ENCODE peak calls at places on chromosomes 11 and 22, in ten cellular contexts. S, Z, O, U, P, H, J, I, T and V are unnamed samples. For H3K4me1 and H3K27me3, the result is how much of the 10 kb centered on the place peaks cover.

GRCh38 chr22:50032109-50032871 is 19.7 kb upstream of the IL17REL start:
- DNase-seq in S (no peak), Z (no peak), O (no peak), U (no peak), P (no peak), H (no peak), J (no peak), I (no peak), T (no peak), V (no peak)

GRCh38 chr11:16605440-16605970 is 132.9 kb upstream of the C11orf58 start:
- DNase-seq in S (no peak), Z (peak), O (no peak), U (peak), P (peak), H (peak), J (peak), I (peak), T (peak), V (peak)

GRCh38 chr11:2579315-2580060 is 120.3 kb downstream of the KCNQ1OT1 start:
- DNase-seq in S (peak), Z (peak), O (no peak), U (peak), P (no peak), H (no peak), J (no peak), I (no peak), T (no peak), V (peak)

GRCh38 chr11:132093861-132094260 is 723.4 kb downstream of the NTM start:
- DNase-seq in S (no peak), Z (no peak), O (no peak), U (no peak), P (no peak), H (no peak), J (no peak), I (no peak), T (no peak), V (no peak)

GRCh38 chr22:37329239-37330140 is 47.2 kb downstream of the CYTH4 start:
- DNase-seq in S (no peak), Z (peak), O (no peak), U (no peak), P (no peak), H (no peak), J (peak), I (peak), T (peak), V (no peak)

GRCh38 chr11:102630598-102631448 is 5.7 kb upstream of the MMP20 start:
- DNase-seq in S (no peak), Z (no peak), O (no peak), U (no peak), P (no peak), H (no peak), J (peak), I (no peak), T (no peak), V (no peak)

GRCh38 chr22:33796494-33796893 is 123.8 kb downstream of the LARGE1 start:
- DNase-seq in S (no peak), Z (no peak), O (no peak), U (no peak), P (no peak), H (no peak), J (no peak), I (no peak), T (no peak), V (no peak)

GRCh38 chr11:117221775-117222517 is 9.9 kb downstream of the PCSK7 start:
- DNase-seq in S (peak), Z (no peak), O (no peak), U (peak), P (peak), H (no peak), J (peak), I (peak), T (peak), V (peak)

GRCh38 chr11:70737816-70738630 is 339.7 kb downstream of the CTTN start:
- DNase-seq in S (no peak), Z (no peak), O (no peak), U (no peak), P (no peak), H (no peak), J (no peak), I (no peak), T (no peak), V (no peak)

GRCh38 chr11:68261749-68262543 is 9.8 kb downstream of the C11orf24 start:
- DNase-seq in S (no peak), Z (no peak), O (no peak), U (no peak), P (no peak), H (no peak), J (no peak), I (no peak), T (no peak), V (no peak)

GRCh38 chr11:69127091-69127850 is 28.5 kb upstream of the SMIM38 start:
- DNase-seq in S (no peak), Z (no peak), O (no peak), U (peak), P (no peak), H (no peak), J (no peak), I (no peak), T (no peak), V (peak)

GRCh38 chr11:6695377-6695776 is 12.2 kb upstream of the MRPL17 start:
- DNase-seq in S (no peak), Z (no peak), O (no peak), U (no peak), P (no peak), H (no peak), J (peak), I (peak), T (peak), V (peak)

GRCh38 chr22:37259540-37260029 is 15.5 kb upstream of the RAC2 start:
- DNase-seq in S (no peak), Z (peak), O (peak), U (no peak), P (no peak), H (no peak), J (peak), I (peak), T (peak), V (no peak)

GRCh38 chr11:65493367-65494176 is 5.3 kb upstream of the MALAT1 start:
- DNase-seq in S (peak), Z (peak), O (no peak), U (peak), P (peak), H (peak), J (peak), I (peak), T (peak), V (peak)

GRCh38 chr11:77088236-77089003 is 14.2 kb upstream of the OMP start:
- DNase-seq in S (peak), Z (no peak), O (no peak), U (no peak), P (peak), H (no peak), J (no peak), I (no peak), T (no peak), V (no peak)

GRCh38 chr11:113632981-113633380 is 73.1 kb downstream of the TMPRSS5 start:
- DNase-seq in S (no peak), Z (no peak), O (no peak), U (no peak), P (no peak), H (peak), J (no peak), I (peak), T (no peak), V (no peak)

GRCh38 chr22:45272498-45272897 is 12.3 kb upstream of the UPK3A start:
- DNase-seq in S (no peak), Z (no peak), O (no peak), U (no peak), P (no peak), H (no peak), J (no peak), I (no peak), T (no peak), V (no peak)

GRCh38 chr11:46669606-46670243 is 30.7 kb downstream of the ARHGAP1 start:
- DNase-seq in S (no peak), Z (peak), O (no peak), U (no peak), P (no peak), H (no peak), J (no peak), I (no peak), T (no peak), V (no peak)

GRCh38 chr22:45819305-45819704 is 147.7 kb downstream of the ATXN10 start:
- DNase-seq in S (no peak), Z (no peak), O (no peak), U (no peak), P (no peak), H (no peak), J (no peak), I (no peak), T (no peak), V (no peak)

GRCh38 chr22:19097518-19097917 is 24.7 kb downstream of the DGCR2 start:
- DNase-seq in S (no peak), Z (no peak), O (no peak), U (peak), P (no peak), H (no peak), J (no peak), I (no peak), T (no peak), V (no peak)
- H3K27ac ChIP-seq in S (no peak), Z (no peak), O (no peak), U (peak), P (no peak), H (no peak), J (no peak), I (no peak), T (no peak), V (no peak)

GRCh38 chr11:61335355-61335710 is 2.3 kb downstream of the TKFC start:
- DNase-seq in S (no peak), Z (no peak), O (no peak), U (no peak), P (no peak), H (no peak), J (no peak), I (no peak), T (no peak), V (no peak)
- H3K4me1 ChIP-seq in S (under half), Z (under half), O (under half), U (half or more), P (under half), H (under half), J (under half), I (under half), T (under half), V (under half)

DNA sequence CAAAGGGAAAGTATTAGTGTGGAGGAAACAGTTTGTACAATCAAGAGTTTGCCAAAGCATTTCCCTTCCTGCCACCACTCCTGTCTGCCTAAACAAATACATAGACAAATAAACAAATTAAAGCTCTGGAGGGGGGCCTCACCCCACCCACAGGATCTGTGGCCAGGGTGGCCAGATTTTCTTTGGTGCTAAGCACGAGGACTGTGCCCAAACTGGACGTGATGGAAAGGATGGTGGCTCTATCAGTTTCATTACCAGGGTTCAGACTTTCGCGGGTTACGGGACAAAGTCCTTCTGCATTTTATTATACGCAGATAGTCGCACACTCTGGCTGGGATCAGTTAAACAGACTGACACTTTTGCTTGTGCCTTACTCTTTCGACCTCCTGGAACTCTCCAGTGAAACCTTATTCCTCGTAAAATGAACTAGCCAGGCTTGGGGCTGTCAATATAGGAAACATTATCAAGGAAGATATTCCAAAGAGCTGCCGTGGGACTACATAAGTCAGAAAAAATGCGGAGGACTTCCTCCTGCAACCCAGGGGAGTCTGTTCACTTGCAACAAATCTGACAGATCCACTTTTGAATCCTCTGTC is 11.2 kb downstream of the BARX2 start:
- DNase-seq in S (no peak), Z (no peak), O (no peak), U (no peak), P (peak), H (no peak), J (no peak), I (peak), T (no peak), V (no peak)
- H3K27me3 ChIP-seq in S (half or more), Z (under half), O (under half), U (under half), P (under half), H (under half), J (under half), I (half or more), T (under half), V (half or more)

DNA sequence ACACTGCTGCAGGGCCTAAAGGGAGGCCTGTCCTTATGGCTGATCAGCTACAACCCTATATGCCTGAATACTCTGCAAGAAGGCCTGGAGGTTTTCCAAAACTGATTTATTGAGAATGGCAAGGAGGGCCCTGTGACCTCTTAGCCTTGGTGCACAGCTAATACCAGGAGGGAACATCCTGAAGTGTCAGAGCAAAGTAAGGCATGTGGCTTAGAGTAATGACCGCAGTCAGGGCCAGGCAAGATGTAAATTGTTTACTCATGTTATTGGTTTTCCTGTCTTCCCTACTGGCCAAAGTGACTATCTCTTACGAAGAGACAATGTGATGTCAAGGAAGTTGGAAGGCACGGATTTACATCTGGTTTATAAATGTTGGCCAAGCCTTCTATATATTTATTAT is 31.1 kb downstream of the GAB2 start:
- DNase-seq in S (no peak), Z (no peak), O (no peak), U (no peak), P (no peak), H (no peak), J (no peak), I (no peak), T (no peak), V (no peak)
- H3K27ac ChIP-seq in S (no peak), Z (no peak), O (no peak), U (no peak), P (no peak), H (no peak), J (no peak), I (no peak), T (no peak), V (no peak)

GRCh38 chr22:42949159-42949558 is 65.8 kb downstream of the PACSIN2 start:
- DNase-seq in S (no peak), Z (no peak), O (no peak), U (no peak), P (no peak), H (no peak), J (peak), I (peak), T (peak), V (peak)
- H3K4me1 ChIP-seq in S (half or more), Z (under half), O (under half), U (half or more), P (under half), H (under half), J (under half), I (under half), T (under half), V (half or more)

GRCh38 chr22:23067023-23067650 is 3.2 kb upstream of the GNAZ start:
- DNase-seq in S (no peak), Z (no peak), O (no peak), U (no peak), P (no peak), H (peak), J (no peak), I (no peak), T (no peak), V (peak)
- H3K27me3 ChIP-seq in S (under half), Z (under half), O (under half), U (under half), P (under half), H (under half), J (under half), I (under half), T (under half), V (under half)

DNA sequence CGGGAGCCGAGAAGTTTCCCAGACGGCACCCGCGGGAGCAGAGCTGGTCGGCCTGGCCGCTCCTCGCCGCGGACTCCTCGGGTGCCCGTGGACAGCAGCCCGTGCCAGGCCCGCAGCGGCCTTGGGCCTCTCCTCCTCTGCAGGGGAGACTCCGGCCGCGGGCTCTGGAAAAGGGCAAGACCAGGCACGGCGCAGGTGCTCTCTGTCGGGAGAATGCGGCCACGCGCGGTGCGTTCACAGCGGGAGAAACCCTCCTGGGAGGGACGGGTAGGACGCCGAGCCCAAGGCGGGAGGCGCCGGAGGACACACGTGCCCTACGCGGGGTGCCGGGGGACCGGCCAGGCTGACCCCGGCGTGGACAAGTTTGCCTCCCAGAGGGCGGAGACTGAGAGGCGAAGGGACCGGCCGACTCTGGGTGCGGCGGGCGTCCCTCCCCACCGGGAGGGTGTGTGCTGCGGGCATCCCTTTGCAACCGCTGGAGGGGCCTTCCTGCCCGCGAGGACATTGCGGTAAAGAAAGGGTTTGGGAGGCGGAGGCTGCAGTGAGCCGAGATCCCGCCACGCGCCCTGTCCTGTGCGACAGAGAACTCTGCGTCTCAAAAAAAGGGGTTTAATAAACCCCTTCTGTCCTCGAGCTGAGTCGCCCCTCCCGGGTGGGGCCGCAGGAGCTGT is 2.3 kb downstream of the IFITM1 start:
- DNase-seq in S (peak), Z (peak), O (no peak), U (no peak), P (no peak), H (no peak), J (no peak), I (peak), T (no peak), V (no peak)
- H3K27ac ChIP-seq in S (peak), Z (no peak), O (peak), U (no peak), P (peak), H (no peak), J (no peak), I (no peak), T (no peak), V (peak)

GRCh38 chr22:20256562-20257473 is 11.3 kb downstream of the RTN4R start:
- DNase-seq in S (no peak), Z (no peak), O (no peak), U (no peak), P (no peak), H (no peak), J (no peak), I (no peak), T (no peak), V (no peak)
- H3K4me1 ChIP-seq in S (under half), Z (under half), O (under half), U (under half), P (under half), H (under half), J (under half), I (under half), T (under half), V (under half)